ENCODE peak calls at places on chromosomes 16 and 17, in ten cellular contexts. Q is A673, G is lower lobe of right lung, L is colonic mucosa, O is AG04449, H is heart right ventricle, E is body of pancreas, J is OCI-LY7, S is tibial nerve, Y is cardiac fibroblast. W is an unnamed sample.

GRCh38 chr17:28574536-28574935 is 2.2 kb downstream of the ALDOC start:
- DNase-seq in L (no peak), H (peak; percentile 20), Q (no peak), G (no peak), Y (no peak), S (no peak), E (no peak), J (no peak), O (no peak), W (no peak)

GRCh38 chr17:34647511-34647910 is 68.1 kb downstream of the TMEM132E start:
- DNase-seq in J (no peak), H (no peak), O (no peak), E (no peak), Q (no peak), S (no peak), L (no peak), G (peak; percentile 17), Y (no peak), W (no peak)

GRCh38 chr16:30886145-30886544 is 7.7 kb downstream of the BCL7C start:
- DNase-seq in Y (no peak), L (no peak), H (no peak), Q (no peak), G (no peak), S (no peak), E (no peak), O (no peak), J (no peak), W (no peak)

GRCh38 chr16:79253100-79253631 is 347.4 kb downstream of the MAF start:
- DNase-seq in Q (no peak), S (peak; percentile 41), G (no peak), H (no peak), O (no peak), L (peak; percentile 33), Y (no peak), J (no peak), E (peak; percentile 37), W (no peak)

GRCh38 chr16:12559714-12560113 is 244.0 kb downstream of the CPPED1 start:
- DNase-seq in H (no peak), Y (no peak), E (no peak), J (no peak), L (no peak), G (no peak), Q (no peak), O (no peak), S (no peak), W (peak; percentile 11)

GRCh38 chr17:70447588-70447987 is 278.3 kb downstream of the KCNJ2 start:
- DNase-seq in Q (no peak), E (no peak), H (no peak), L (no peak), Y (no peak), O (no peak), J (no peak), G (no peak), S (no peak), W (no peak)

GRCh38 chr17:13736915-13737314 is 135.2 kb upstream of the HS3ST3A1 start:
- DNase-seq in J (no peak), Q (no peak), E (no peak), S (no peak), G (no peak), O (peak; percentile 76), L (no peak), H (no peak), Y (peak; percentile 59), W (peak; percentile 71)

GRCh38 chr17:58316260-58316960 is 12.2 kb downstream of the TSPOAP1 start:
- DNase-seq in E (no peak), S (no peak), Y (no peak), O (no peak), L (peak; percentile 12), H (no peak), Q (no peak), G (no peak), J (no peak), W (no peak)

DNA sequence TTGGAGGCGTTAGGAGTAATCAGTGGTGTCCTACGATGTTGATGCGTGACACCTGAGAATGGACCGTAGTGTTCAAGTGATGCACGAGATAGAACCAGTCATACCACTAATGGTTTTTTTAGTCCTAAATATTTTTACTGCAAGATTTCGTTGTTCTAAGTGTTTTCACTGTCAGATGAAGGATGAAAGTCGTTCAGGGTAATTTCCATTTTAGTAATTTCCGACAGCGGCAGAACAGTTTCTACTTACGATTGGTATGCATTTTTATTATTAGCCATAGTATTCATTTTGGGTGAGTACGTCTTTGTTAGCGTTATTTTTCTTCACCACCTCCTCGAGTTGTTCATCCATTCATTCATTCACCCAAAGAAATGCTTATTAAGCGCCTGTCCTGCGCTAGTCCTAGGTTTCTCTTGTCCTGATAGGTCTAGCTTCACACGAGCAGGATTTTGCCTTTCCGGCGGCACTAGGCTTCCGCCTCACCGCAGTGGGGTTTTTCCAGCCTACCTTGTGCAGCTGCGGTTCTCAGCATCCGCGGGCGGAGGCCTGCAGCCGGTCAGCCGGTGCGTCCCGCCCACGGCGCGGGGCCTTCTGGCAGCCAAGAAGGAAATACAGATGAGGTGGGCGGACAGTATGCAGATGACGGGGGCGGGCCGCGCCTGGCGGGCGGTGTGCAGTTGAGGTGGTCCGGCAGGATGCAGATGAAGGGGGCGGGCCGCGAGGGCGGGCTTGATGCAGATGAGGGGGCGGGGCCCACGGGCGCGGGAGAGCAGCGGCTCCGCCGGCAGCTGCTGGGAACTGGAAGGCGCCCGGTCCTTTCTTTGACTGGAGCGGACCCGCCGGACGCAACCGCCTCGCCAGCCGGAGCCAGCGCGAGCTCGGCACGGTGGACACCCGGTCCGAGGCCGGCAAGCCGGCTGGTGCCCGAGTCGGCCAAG is 146.4 kb downstream of the SPECC1 start:
- DNase-seq in Q (peak; percentile 94), J (peak; percentile 93), G (peak; percentile 99), S (peak; percentile 92), O (no peak), L (peak; percentile 99), E (peak; percentile 100), Y (peak; percentile 96), H (peak; percentile 97), W (peak; percentile 76)
- H3K4me3 ChIP-seq in Q (peak overlapping the region; percentile 55), J (peak overlapping the region; percentile 70), G (peak overlapping the region; percentile 71), S (peak overlapping the region; percentile 91), O (peak overlapping the region; percentile 57), L (peak overlapping the region; percentile 74), E (peak overlapping the region; percentile 68), Y (peak overlapping the region; percentile 52), H (peak overlapping the region; percentile 58), W (peak overlapping the region; percentile 66)

DNA sequence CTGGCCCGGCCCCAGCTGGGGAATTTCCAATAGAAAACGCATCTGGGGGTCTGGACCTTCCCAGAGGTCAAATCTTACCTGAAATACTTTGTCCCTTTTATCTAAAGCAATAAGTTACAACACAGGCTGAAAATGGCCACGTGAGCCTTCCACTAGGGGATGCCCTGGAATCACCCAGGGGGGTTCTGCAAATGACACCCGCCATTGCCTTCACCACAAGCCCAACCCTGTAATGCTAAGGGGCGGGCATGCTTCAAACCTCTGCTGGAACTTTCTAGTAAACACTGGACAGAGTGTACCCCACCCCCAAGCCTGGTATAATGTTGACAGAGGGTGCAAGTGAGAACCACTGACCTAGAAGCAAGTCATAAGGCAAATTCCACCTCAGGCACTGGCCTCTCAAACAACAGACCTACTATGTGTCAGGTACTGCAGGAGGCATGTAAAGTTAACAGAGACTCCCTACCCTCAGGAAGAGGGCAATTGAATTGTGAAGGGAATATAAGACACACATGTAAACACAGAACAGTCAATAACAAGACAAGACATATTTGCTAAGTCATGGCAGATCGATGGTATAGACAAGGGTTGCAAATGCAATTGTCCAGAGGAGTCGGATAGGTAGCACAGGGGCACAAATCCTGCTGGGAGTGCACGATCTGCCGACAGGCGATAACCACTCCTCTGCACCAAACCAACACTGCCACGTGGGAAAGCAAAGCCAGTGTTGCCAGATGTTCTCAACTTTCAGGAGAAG is 59.0 kb downstream of the ARHGAP17 start:
- DNase-seq in H (no peak), Q (no peak), Y (no peak), J (peak; percentile 24), G (no peak), S (no peak), O (no peak), E (no peak), L (no peak), W (no peak)
- TF ChIP-seq CTCF in H (peak; percentile 45), Q (no peak), Y (no peak), J (peak; percentile 32), G (no peak), S (no peak), O (no peak), E (no peak), L (no peak), W (no peak)

DNA sequence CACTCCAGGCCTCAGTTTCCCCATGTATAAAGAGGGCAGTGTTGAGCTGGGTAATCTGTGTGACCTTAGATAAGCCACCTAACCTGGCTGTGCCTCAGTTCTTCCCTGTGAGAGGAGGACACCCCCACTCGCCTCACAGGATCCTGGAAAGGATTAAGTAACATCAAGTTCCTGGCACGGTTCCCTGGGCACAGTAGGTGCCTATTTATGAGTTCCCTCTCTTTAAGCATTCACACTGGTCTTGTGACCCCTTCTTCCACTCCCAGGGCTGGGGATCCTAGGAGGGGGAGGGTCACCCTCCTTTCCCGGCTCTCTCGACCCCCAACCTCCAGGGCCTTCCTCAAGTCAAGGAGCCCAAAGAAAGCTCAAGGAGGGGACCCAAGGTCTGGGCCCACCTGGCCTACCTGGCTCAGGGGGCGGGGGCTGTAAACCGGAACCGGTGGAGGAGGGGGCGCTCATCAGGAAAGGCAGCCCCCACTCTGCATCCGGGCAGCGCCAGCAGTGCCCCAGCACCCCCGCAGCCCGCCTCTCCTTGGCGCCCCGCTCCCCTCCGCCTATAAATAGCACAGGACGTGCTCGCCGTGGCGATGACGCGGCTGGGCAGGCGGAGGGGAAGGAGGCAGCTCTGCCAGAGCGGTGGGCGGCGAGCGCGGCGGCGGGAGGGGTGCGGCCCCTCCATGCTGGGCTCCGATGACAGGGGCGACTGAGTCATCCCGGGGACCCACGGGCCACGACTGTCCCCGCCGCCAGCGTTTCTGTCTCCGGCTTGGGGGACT is 9.4 kb downstream of the RPL19 start:
- DNase-seq in Y (peak; percentile 71), J (peak; percentile 70), O (no peak), E (peak; percentile 42), Q (peak; percentile 71), S (peak; percentile 74), L (peak; percentile 57), H (peak; percentile 74), G (peak; percentile 83), W (peak; percentile 50)
- H3K4me3 ChIP-seq in Y (peak overlapping the region; percentile 29), J (peak overlapping the region; percentile 51), O (peak overlapping the region; percentile 51), E (no peak overlapping the region), Q (peak overlapping the region; percentile 32), S (peak overlapping the region; percentile 43), L (peak overlapping the region; percentile 34), H (peak overlapping the region; percentile 19), G (peak overlapping the region; percentile 47), W (peak overlapping the region; percentile 44)

DNA sequence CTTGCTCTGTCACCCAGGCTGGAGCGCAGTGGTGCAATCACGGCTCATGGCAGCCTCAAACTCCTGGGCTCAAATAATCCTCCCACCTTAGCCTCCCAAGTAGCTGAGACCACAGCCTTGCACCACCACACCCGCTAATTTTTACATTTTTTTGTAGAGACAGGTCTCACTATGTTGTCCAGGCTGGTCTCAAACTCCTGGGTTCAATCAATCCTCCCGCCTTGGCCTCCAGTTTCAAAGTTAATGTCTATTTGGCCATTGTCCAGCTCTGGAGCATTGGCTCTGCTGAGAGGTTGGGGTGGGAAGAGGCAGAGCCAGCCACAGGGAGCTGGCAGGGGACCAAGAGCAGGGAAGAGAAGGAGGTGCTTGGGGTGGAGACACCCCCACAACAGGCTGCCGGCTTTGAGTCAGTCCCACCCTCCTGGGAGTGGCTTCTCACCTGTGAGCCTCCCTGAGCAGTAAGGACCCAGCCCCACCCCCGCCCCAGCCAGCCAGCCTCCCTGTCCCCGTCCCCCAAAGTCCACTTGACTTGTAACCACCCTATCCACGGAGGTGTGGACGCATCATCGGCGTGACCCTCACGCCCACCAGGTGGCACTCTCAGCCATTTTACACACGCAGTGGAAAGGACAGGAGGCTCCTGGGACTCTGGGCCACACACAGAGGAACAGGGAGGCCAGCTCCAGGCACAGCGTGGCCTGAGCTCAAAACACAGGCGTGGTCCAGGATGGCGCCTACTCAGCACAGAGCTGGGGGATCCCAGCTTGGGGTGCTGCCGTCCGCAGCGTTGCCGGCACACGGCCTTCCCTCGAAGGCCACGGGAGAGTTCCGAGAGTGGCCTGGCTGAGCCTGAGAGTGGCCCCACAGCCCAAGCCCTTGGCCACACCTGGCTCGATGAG is 22.8 kb upstream of the PVALEF start:
- DNase-seq in Y (peak; percentile 80), S (peak; percentile 88), H (peak; percentile 82), J (peak; percentile 81), O (peak; percentile 5), E (peak; percentile 91), Q (peak; percentile 85), G (peak; percentile 88), L (peak; percentile 80), W (peak; percentile 79)
- TF ChIP-seq CTCF in Y (peak; percentile 70), S (peak; percentile 75), H (peak; percentile 77), J (peak; percentile 83), O (peak; percentile 83), E (peak; percentile 69), Q (peak; percentile 85), G (peak; percentile 69), L (peak; percentile 46), W (peak; percentile 74)